ENCODE peak calls at places on chromosomes 2 and 18, in four cellular contexts. C is transverse colon, B is NCI-H2081, J is T-cell. O is an unnamed sample.

GRCh38 chr2:62266433-62267038 is 70.6 kb downstream of the B3GNT2 start:
- DNase-seq in C (no peak), B (no peak), J (no peak), O (no peak)

GRCh38 chr2:177606636-177607035 is 214.1 kb downstream of the AGPS start:
- DNase-seq in C (no peak), B (no peak), J (no peak), O (no peak)

GRCh38 chr2:157056200-157056676 is 201.3 kb upstream of the GALNT5 start:
- DNase-seq in C (no peak), B (no peak), J (no peak), O (no peak)

GRCh38 chr2:27587025-27587424 is 4.2 kb downstream of the ZNF512 start:
- DNase-seq in C (no peak), B (no peak), J (no peak), O (no peak)

GRCh38 chr2:219731173-219731572 is 103.7 kb downstream of the SLC4A3 start:
- DNase-seq in C (no peak), B (no peak), J (no peak), O (no peak)

GRCh38 chr2:10009811-10010781 is 33.3 kb upstream of the KLF11 start:
- DNase-seq in C (peak), B (no peak), J (no peak), O (no peak)

GRCh38 chr2:108266218-108266617 is 22.5 kb upstream of the SULT1C2 start:
- DNase-seq in C (no peak), B (no peak), J (no peak), O (no peak)

GRCh38 chr2:215528555-215528954 is 92.7 kb upstream of the FN1 start:
- DNase-seq in C (no peak), B (no peak), J (no peak), O (no peak)

GRCh38 chr2:197556456-197556855 is 40.6 kb downstream of the MOB4 start:
- DNase-seq in C (no peak), B (no peak), J (no peak), O (no peak)

GRCh38 chr2:29012211-29012681 is 31.1 kb downstream of the TOGARAM2 start:
- DNase-seq in C (peak), B (no peak), J (peak), O (no peak)

GRCh38 chr18:57040175-57040574 is 106.7 kb upstream of the BOD1L2 start:
- DNase-seq in C (no peak), B (no peak), J (no peak), O (no peak)

GRCh38 chr2:179277429-179278196 is 13.0 kb upstream of the SESTD1 start:
- DNase-seq in C (no peak), B (no peak), J (no peak), O (no peak)

GRCh38 chr18:37667836-37668235 is 102.2 kb upstream of the CELF4 start:
- DNase-seq in C (no peak), B (no peak), J (no peak), O (no peak)

GRCh38 chr2:142315353-142315752 is 184.5 kb upstream of the LRP1B start:
- DNase-seq in C (no peak), B (no peak), J (no peak), O (no peak)

GRCh38 chr18:80171190-80171872 is 62.3 kb downstream of the ADNP2 start:
- DNase-seq in C (peak), B (no peak), J (peak), O (no peak)

GRCh38 chr18:30987479-30988241 is 54.9 kb downstream of the DSC3 start:
- DNase-seq in C (peak), B (no peak), J (no peak), O (no peak)

GRCh38 chr18:59985289-59985688 is 85.5 kb downstream of the PMAIP1 start:
- DNase-seq in C (no peak), B (no peak), J (no peak), O (no peak)

GRCh38 chr2:14632133-14632936 is at the start of gene LRATD1:
- DNase-seq in C (peak), B (peak), J (no peak), O (peak)

GRCh38 chr2:119282966-119283511 is 59.4 kb downstream of the STEAP3 start:
- DNase-seq in C (no peak), B (no peak), J (no peak), O (peak)

GRCh38 chr2:23669413-23670244 is 257.3 kb downstream of the ATAD2B start:
- DNase-seq in C (peak), B (no peak), J (no peak), O (no peak)

GRCh38 chr18:52992041-52992440 is 652.0 kb downstream of the DCC start:
- DNase-seq in C (no peak), B (no peak), J (no peak), O (peak)

O was measured in NCI-H1092.